ENCODE peak calls at places on chromosomes 2 and 18, in four cellular contexts. One of them, this sample, is unnamed.

GRCh38 chr2:36818542-36818941 is 122.0 kb downstream of the VIT start:
- DNase-seq in suprapubic skin: no peak
- DNase-seq in kidney: no peak
- DNase-seq in fibroblast of mammary gland: no peak
- DNase-seq in this sample: no peak

GRCh38 chr18:365651-366050 is 97.8 kb upstream of the THOC1 start:
- DNase-seq in suprapubic skin: no peak
- DNase-seq in kidney: no peak
- DNase-seq in fibroblast of mammary gland: no peak
- DNase-seq in this sample: no peak

GRCh38 chr2:21515903-21516302 is 392.1 kb downstream of the TDRD15 start:
- DNase-seq in suprapubic skin: no peak
- DNase-seq in kidney: no peak
- DNase-seq in fibroblast of mammary gland: no peak
- DNase-seq in this sample: no peak

GRCh38 chr2:195612515-195613495 is 44.2 kb upstream of the SLC39A10 start:
- DNase-seq in suprapubic skin: no peak
- DNase-seq in kidney: no peak
- DNase-seq in fibroblast of mammary gland: peak
- DNase-seq in this sample: no peak

GRCh38 chr2:54524236-54524991 is 68.3 kb downstream of the SPTBN1 start:
- DNase-seq in suprapubic skin: no peak
- DNase-seq in kidney: no peak
- DNase-seq in fibroblast of mammary gland: peak
- DNase-seq in this sample: no peak

GRCh38 chr2:653645-654425 is 23.4 kb downstream of the TMEM18 start:
- DNase-seq in suprapubic skin: peak
- DNase-seq in kidney: no peak
- DNase-seq in fibroblast of mammary gland: no peak
- DNase-seq in this sample: no peak

GRCh38 chr18:59303656-59304055 is 14.8 kb downstream of the CPLX4 start:
- DNase-seq in suprapubic skin: no peak
- DNase-seq in kidney: no peak
- DNase-seq in fibroblast of mammary gland: no peak
- DNase-seq in this sample: no peak

GRCh38 chr2:21288299-21288698 is 164.5 kb downstream of the TDRD15 start:
- DNase-seq in suprapubic skin: no peak
- DNase-seq in kidney: no peak
- DNase-seq in fibroblast of mammary gland: no peak
- DNase-seq in this sample: no peak

GRCh38 chr2:17979707-17980106 is 101.2 kb downstream of the KCNS3 start:
- DNase-seq in suprapubic skin: no peak
- DNase-seq in kidney: no peak
- DNase-seq in fibroblast of mammary gland: peak
- DNase-seq in this sample: no peak

GRCh38 chr2:68837164-68837860 is 33.9 kb downstream of the BMP10 start:
- DNase-seq in suprapubic skin: no peak
- DNase-seq in kidney: peak
- DNase-seq in fibroblast of mammary gland: peak
- DNase-seq in this sample: no peak

GRCh38 chr2:80073134-80073561 is 231.4 kb downstream of the LRRTM1 start:
- DNase-seq in suprapubic skin: no peak
- DNase-seq in kidney: no peak
- DNase-seq in fibroblast of mammary gland: peak
- DNase-seq in this sample: no peak

GRCh38 chr2:208361077-208361441 is 45.5 kb upstream of the PTH2R start:
- DNase-seq in suprapubic skin: no peak
- DNase-seq in kidney: peak
- DNase-seq in fibroblast of mammary gland: no peak
- DNase-seq in this sample: no peak

GRCh38 chr2:215611609-215612386 is 175.9 kb upstream of the FN1 start:
- DNase-seq in suprapubic skin: no peak
- DNase-seq in kidney: no peak
- DNase-seq in fibroblast of mammary gland: no peak
- DNase-seq in this sample: no peak

DNA sequence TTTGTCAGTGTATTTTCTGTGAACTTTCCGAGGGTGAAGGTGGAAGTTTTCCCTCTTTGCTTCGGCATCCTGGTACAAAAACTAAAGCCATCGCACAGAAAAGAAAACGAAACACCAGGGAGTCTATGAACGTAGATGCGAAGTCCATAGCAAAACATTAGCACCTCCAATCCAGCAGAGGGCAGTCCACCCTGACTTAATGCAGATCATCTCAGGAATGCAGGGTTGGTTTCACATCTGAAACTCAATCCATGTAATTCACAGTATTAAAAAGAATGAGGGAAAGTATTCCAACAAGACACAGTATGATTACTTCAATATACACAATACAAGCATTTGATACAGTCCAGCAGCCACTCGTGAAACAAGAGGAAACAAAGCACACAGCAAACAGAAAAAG is 70.8 kb downstream of the RTP5 start:
- DNase-seq in suprapubic skin: no peak
- DNase-seq in kidney: no peak
- DNase-seq in fibroblast of mammary gland: peak
- DNase-seq in this sample: no peak
- TF ChIP-seq CTCF in suprapubic skin: no peak
- TF ChIP-seq CTCF in kidney: no peak
- TF ChIP-seq CTCF in fibroblast of mammary gland: peak
- TF ChIP-seq CTCF in this sample: peak

DNA sequence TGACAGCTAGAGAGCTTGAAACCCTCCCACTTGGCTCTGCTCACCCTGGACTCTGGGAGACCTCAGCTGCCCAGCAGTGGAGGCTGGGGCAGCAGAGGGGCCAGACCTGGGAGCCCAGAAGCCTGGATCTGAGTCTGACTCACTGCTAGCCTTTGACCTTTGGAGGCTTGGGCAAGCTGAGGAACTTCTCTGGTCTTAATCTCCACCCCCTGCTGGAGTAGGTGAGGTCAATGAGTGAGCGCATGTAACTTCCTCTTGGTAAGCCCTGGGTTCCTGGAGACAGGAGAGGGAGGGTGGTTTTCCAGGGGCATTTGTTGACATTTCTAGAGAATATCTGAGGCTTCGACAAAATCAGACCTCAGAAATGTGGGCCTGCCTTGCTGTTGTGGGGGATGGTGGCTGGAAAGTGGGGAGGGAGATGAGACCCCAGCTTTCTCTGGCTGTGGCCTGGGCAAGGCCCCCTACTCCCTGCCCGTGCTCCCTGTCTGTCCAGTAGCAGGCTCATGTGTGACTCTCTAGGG is 73.0 kb upstream of the YWHAQ start:
- DNase-seq in suprapubic skin: no peak
- DNase-seq in kidney: no peak
- DNase-seq in fibroblast of mammary gland: peak
- DNase-seq in this sample: no peak
- TF ChIP-seq CTCF in suprapubic skin: no peak
- TF ChIP-seq CTCF in kidney: no peak
- TF ChIP-seq CTCF in fibroblast of mammary gland: no peak
- TF ChIP-seq CTCF in this sample: peak

GRCh38 chr2:233384811-233385488 is 30.7 kb downstream of the DGKD start:
- DNase-seq in suprapubic skin: no peak
- DNase-seq in kidney: no peak
- DNase-seq in fibroblast of mammary gland: no peak
- DNase-seq in this sample: no peak

GRCh38 chr2:233387225-233387624 is 32.9 kb downstream of the DGKD start:
- DNase-seq in suprapubic skin: peak
- DNase-seq in kidney: no peak
- DNase-seq in fibroblast of mammary gland: no peak
- DNase-seq in this sample: no peak

GRCh38 chr2:233385489-233386044 is 31.3 kb downstream of the DGKD start:
- DNase-seq in suprapubic skin: peak
- DNase-seq in kidney: no peak
- DNase-seq in fibroblast of mammary gland: no peak
- DNase-seq in this sample: no peak

GRCh38 chr2:233387667-233388528 is 33.6 kb downstream of the DGKD start:
- DNase-seq in suprapubic skin: peak
- DNase-seq in kidney: peak
- DNase-seq in fibroblast of mammary gland: peak
- DNase-seq in this sample: peak

DNA sequence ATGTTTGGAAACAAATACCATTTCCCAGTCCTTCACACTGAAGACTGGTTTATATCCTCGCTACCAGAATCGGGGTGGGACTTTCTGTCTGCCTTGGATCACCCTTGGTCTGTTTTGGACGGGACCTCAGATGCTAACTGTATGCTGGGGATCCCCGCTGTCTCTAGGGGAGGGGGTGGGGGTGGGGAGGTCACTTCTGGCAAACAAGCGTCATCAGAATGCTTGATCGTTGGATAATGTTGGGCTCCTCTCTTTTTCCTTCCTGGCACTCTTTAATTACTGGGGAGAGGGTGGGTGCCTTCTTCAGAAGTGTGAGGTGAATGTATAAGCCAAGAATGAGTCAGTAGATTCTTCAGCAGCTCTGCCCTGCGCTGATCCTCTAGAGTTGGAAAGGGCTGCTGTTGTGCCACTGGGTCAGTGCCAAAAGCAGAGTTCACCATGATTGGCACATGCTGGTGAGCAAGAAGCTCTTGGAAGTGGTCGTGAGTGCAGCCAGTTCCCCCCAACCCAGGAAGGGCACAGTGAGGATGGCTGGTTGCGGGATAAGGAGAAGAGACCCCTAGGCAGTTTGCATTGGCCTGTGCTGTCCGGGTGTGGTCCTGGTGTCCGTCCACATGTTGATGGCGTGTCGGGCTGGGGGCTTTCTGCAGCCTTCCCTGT is 32.2 kb downstream of the DGKD start:
- DNase-seq in suprapubic skin: peak
- DNase-seq in kidney: peak
- DNase-seq in fibroblast of mammary gland: peak
- DNase-seq in this sample: no peak
- TF ChIP-seq CTCF in suprapubic skin: no peak
- TF ChIP-seq CTCF in kidney: no peak
- TF ChIP-seq CTCF in fibroblast of mammary gland: no peak
- TF ChIP-seq CTCF in this sample: no peak

DNA sequence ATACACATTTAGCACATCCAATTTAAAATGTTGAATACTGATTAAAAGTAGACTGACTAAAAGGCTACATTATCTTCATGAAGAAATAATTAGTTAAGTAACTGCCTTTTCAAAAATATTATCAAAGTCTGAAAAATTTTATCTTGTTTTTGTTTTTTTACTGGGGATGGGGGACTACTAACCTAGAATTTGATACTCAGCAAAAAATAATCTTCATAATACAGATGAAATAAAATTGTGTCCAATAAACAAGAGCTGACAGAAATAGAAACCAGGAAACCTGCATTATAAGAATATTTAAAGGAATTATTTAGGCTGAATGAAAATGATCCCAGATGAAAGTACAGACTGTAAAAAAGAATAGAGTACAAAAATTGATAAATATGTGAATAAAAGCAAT is 200.7 kb upstream of the RGPD4 start:
- DNase-seq in suprapubic skin: no peak
- DNase-seq in kidney: no peak
- DNase-seq in fibroblast of mammary gland: no peak
- DNase-seq in this sample: no peak
- TF ChIP-seq CTCF in suprapubic skin: no peak
- TF ChIP-seq CTCF in kidney: no peak
- TF ChIP-seq CTCF in fibroblast of mammary gland: no peak
- TF ChIP-seq CTCF in this sample: no peak

GRCh38 chr2:9345997-9346396 is 77.3 kb downstream of the ITGB1BP1 start:
- DNase-seq in suprapubic skin: no peak
- DNase-seq in kidney: no peak
- DNase-seq in fibroblast of mammary gland: no peak
- DNase-seq in this sample: no peak

GRCh38 chr2:9342659-9343058 is 80.7 kb downstream of the ITGB1BP1 start:
- DNase-seq in suprapubic skin: no peak
- DNase-seq in kidney: no peak
- DNase-seq in fibroblast of mammary gland: no peak
- DNase-seq in this sample: no peak

GRCh38 chr2:9343524-9343923 is 79.8 kb downstream of the ITGB1BP1 start:
- DNase-seq in suprapubic skin: no peak
- DNase-seq in kidney: no peak
- DNase-seq in fibroblast of mammary gland: no peak
- DNase-seq in this sample: no peak

GRCh38 chr2:9345343-9345742 is 78.0 kb downstream of the ITGB1BP1 start:
- DNase-seq in suprapubic skin: no peak
- DNase-seq in kidney: no peak
- DNase-seq in fibroblast of mammary gland: no peak
- DNase-seq in this sample: no peak

GRCh38 chr2:9344434-9344833 is 78.9 kb downstream of the ITGB1BP1 start:
- DNase-seq in suprapubic skin: no peak
- DNase-seq in kidney: no peak
- DNase-seq in fibroblast of mammary gland: no peak
- DNase-seq in this sample: no peak
- TF ChIP-seq CTCF in suprapubic skin: no peak
- TF ChIP-seq CTCF in kidney: no peak
- TF ChIP-seq CTCF in fibroblast of mammary gland: no peak
- TF ChIP-seq CTCF in this sample: no peak

GRCh38 chr2:29329899-29330298 is 214.7 kb downstream of the CLIP4 start:
- DNase-seq in suprapubic skin: no peak
- DNase-seq in kidney: no peak
- DNase-seq in fibroblast of mammary gland: no peak
- DNase-seq in this sample: no peak
- TF ChIP-seq CTCF in suprapubic skin: no peak
- TF ChIP-seq CTCF in kidney: no peak
- TF ChIP-seq CTCF in fibroblast of mammary gland: peak
- TF ChIP-seq CTCF in this sample: peak

DNA sequence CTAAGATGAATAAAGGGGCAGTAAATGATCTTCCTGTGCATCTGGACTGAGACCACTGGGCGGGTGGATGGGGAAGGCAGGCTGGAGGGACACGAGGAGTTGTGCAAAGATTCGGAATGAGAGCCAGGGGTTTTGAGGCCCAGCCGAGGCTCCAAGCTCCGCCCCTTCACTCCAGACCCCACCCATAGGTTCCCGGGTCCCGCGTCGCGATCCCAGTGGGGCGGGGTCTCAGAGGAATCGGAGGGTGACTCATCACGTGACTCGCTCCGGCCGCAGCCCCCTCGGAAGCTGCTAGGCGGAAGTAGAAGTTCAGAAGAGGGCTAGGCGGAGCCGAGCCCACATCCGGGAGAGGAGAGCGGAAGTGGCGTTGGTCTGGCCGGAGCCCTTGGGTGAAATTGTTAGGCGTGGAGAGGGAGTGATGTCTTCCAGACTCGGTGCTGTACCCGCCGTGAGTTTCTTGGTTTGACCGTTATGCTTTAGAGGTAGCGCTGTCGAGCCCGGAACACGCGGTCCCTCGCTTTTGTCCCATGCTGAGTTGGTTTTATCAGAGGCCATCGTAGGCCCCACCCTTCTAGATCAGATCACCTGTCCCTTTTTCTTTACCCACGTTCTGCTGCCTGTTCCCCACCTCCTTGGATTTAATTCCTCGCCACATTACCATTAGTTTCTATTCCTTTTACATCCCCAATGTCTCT is at the start of gene ZNF512:
- DNase-seq in suprapubic skin: peak
- DNase-seq in kidney: peak
- DNase-seq in fibroblast of mammary gland: peak
- DNase-seq in this sample: peak
- TF ChIP-seq CTCF in suprapubic skin: no peak
- TF ChIP-seq CTCF in kidney: no peak
- TF ChIP-seq CTCF in fibroblast of mammary gland: no peak
- TF ChIP-seq CTCF in this sample: peak

GRCh38 chr2:107663632-107664031 is 163.1 kb upstream of the RGPD4 start:
- DNase-seq in suprapubic skin: no peak
- DNase-seq in kidney: no peak
- DNase-seq in fibroblast of mammary gland: no peak
- DNase-seq in this sample: no peak

GRCh38 chr2:107669335-107669734 is 157.4 kb upstream of the RGPD4 start:
- DNase-seq in suprapubic skin: no peak
- DNase-seq in kidney: no peak
- DNase-seq in fibroblast of mammary gland: peak
- DNase-seq in this sample: no peak
- TF ChIP-seq CTCF in suprapubic skin: no peak
- TF ChIP-seq CTCF in kidney: peak
- TF ChIP-seq CTCF in fibroblast of mammary gland: peak
- TF ChIP-seq CTCF in this sample: peak

This sample was measured in chondrocyte.